ENCODE peak calls at places on chromosome X, in eight cellular contexts. C, E, S, J, R, L, D and G are unnamed samples.

GRCh38 chrX:118974088-118974907 is at the start of gene LONRF3:
- DNase-seq in R (no peak), D (no peak), J (peak; percentile 15), E (peak; percentile 87), C (peak; percentile 35), S (peak; percentile 85), L (peak; percentile 54), G (no peak)

GRCh38 chrX:103063191-103063845 is 653 bp downstream of the BEX1 start:
- DNase-seq in R (peak; percentile 76), E (no peak), C (peak; percentile 19), D (no peak), J (peak; percentile 35), S (no peak), L (no peak), G (no peak)

GRCh38 chrX:40326186-40326965 is 228.6 kb upstream of the BCOR start:
- DNase-seq in S (no peak), C (no peak), L (no peak), E (no peak), R (no peak), D (no peak), J (no peak), G (no peak)

GRCh38 chrX:42846741-42847140 is 68.8 kb upstream of the PPP1R2C start:
- DNase-seq in C (no peak), L (no peak), R (no peak), E (no peak), D (no peak), S (no peak), J (no peak), G (no peak)

GRCh38 chrX:13099121-13099520 is 54.7 kb upstream of the FAM9C start:
- DNase-seq in C (no peak), D (no peak), S (no peak), R (no peak), L (no peak), J (no peak), E (no peak), G (no peak)

GRCh38 chrX:153768311-153769157 is 4.5 kb downstream of the PLXNB3 start:
- DNase-seq in E (peak; percentile 43), C (no peak), S (peak; percentile 19), R (no peak), J (no peak), D (no peak), L (no peak), G (no peak)

GRCh38 chrX:45771560-45772340 is 571.1 kb upstream of the DIPK2B start:
- DNase-seq in R (no peak), C (peak; percentile 49), D (no peak), L (peak; percentile 38), J (no peak), E (no peak), S (peak; percentile 31), G (no peak)

GRCh38 chrX:12979011-12979629 is 4.2 kb downstream of the TMSB4X start:
- DNase-seq in E (no peak), L (no peak), J (no peak), D (no peak), R (no peak), C (no peak), S (no peak), G (no peak)

GRCh38 chrX:85111347-85111746 is 107.7 kb downstream of the APOOL start:
- DNase-seq in C (peak; percentile 1), S (peak; percentile 15), R (peak; percentile 2), L (no peak), D (no peak), J (no peak), E (no peak), G (no peak)

GRCh38 chrX:41695464-41695863 is 6.7 kb downstream of the GPR34 start:
- DNase-seq in J (no peak), R (no peak), E (no peak), S (no peak), C (no peak), L (no peak), D (no peak), G (no peak)

GRCh38 chrX:39492495-39493162 is 605.1 kb downstream of the BCOR start:
- DNase-seq in L (no peak), D (no peak), J (no peak), R (no peak), C (no peak), S (peak; percentile 32), E (no peak), G (no peak)

GRCh38 chrX:9785944-9786741 is at the start of gene SHROOM2:
- DNase-seq in R (no peak), E (no peak), C (peak; percentile 10), L (no peak), D (no peak), S (peak; percentile 19), J (no peak), G (no peak)

GRCh38 chrX:9315086-9315485 is 149.8 kb upstream of the TBL1X start:
- DNase-seq in R (no peak), J (no peak), C (no peak), E (no peak), D (no peak), S (no peak), L (no peak), G (no peak)

GRCh38 chrX:119488749-119489148 is 20.5 kb downstream of the SLC25A5 start:
- DNase-seq in J (peak; percentile 37), E (no peak), D (no peak), S (peak; percentile 70), L (peak; percentile 26), C (peak; percentile 49), R (peak; percentile 41), G (no peak)

GRCh38 chrX:134377537-134377936 is 82.4 kb upstream of the HPRT1 start:
- DNase-seq in L (no peak), R (no peak), S (peak; percentile 48), E (no peak), D (no peak), C (peak; percentile 44), J (no peak), G (peak; percentile 13)

GRCh38 chrX:6021316-6022091 is 207.2 kb downstream of the NLGN4X start:
- DNase-seq in D (no peak), L (no peak), E (no peak), J (peak; percentile 53), R (peak; percentile 61), C (peak; percentile 17), S (no peak), G (no peak)